ENCODE peak calls at places on chromosome 5, in five cellular contexts. One of them, this sample, is unnamed.

GRCh38 chr5:124527220-124527991 is 219.0 kb downstream of the ZNF608 start:
- DNase-seq in GM20000: peak
- DNase-seq in AG04449: no peak
- DNase-seq in NCI-H748 treated with DMSO at 0.1 percent for 48 hours: no peak
- DNase-seq in activated CD4-positive, CD25-positive, alpha-beta regulatory T cell treated with anti-CD3 and anti-CD28 coated beads, Interleukin-2, amount 50 U/mL, for 72 hours: no peak
- DNase-seq in this sample: no peak

GRCh38 chr5:95022967-95023695 is 261.8 kb downstream of the MCTP1 start:
- DNase-seq in GM20000: no peak
- DNase-seq in activated CD4-positive, CD25-positive, alpha-beta regulatory T cell treated with anti-CD3 and anti-CD28 coated beads, Interleukin-2, amount 50 U/mL, for 72 hours: no peak
- DNase-seq in NCI-H748 treated with DMSO at 0.1 percent for 48 hours: no peak
- DNase-seq in AG04449: no peak
- DNase-seq in this sample: no peak

GRCh38 chr5:42612997-42613396 is 143.6 kb upstream of the CCDC152 start:
- DNase-seq in GM20000: no peak
- DNase-seq in NCI-H748 treated with DMSO at 0.1 percent for 48 hours: no peak
- DNase-seq in AG04449: no peak
- DNase-seq in activated CD4-positive, CD25-positive, alpha-beta regulatory T cell treated with anti-CD3 and anti-CD28 coated beads, Interleukin-2, amount 50 U/mL, for 72 hours: no peak
- DNase-seq in this sample: no peak

GRCh38 chr5:36740259-36740898 is 134.0 kb downstream of the SLC1A3 start:
- DNase-seq in NCI-H748 treated with DMSO at 0.1 percent for 48 hours: no peak
- DNase-seq in activated CD4-positive, CD25-positive, alpha-beta regulatory T cell treated with anti-CD3 and anti-CD28 coated beads, Interleukin-2, amount 50 U/mL, for 72 hours: no peak
- DNase-seq in GM20000: no peak
- DNase-seq in AG04449: no peak
- DNase-seq in this sample: no peak

GRCh38 chr5:88934401-88934800 is 51.4 kb upstream of the MEF2C start:
- DNase-seq in NCI-H748 treated with DMSO at 0.1 percent for 48 hours: no peak
- DNase-seq in AG04449: no peak
- DNase-seq in activated CD4-positive, CD25-positive, alpha-beta regulatory T cell treated with anti-CD3 and anti-CD28 coated beads, Interleukin-2, amount 50 U/mL, for 72 hours: no peak
- DNase-seq in GM20000: no peak
- DNase-seq in this sample: no peak

GRCh38 chr5:124760608-124761390 is 14.4 kb upstream of the ZNF608 start:
- DNase-seq in AG04449: no peak
- DNase-seq in GM20000: no peak
- DNase-seq in NCI-H748 treated with DMSO at 0.1 percent for 48 hours: no peak
- DNase-seq in activated CD4-positive, CD25-positive, alpha-beta regulatory T cell treated with anti-CD3 and anti-CD28 coated beads, Interleukin-2, amount 50 U/mL, for 72 hours: no peak
- DNase-seq in this sample: no peak

GRCh38 chr5:136382791-136383190 is 17.4 kb upstream of the TRPC7 start:
- DNase-seq in AG04449: no peak
- DNase-seq in NCI-H748 treated with DMSO at 0.1 percent for 48 hours: no peak
- DNase-seq in activated CD4-positive, CD25-positive, alpha-beta regulatory T cell treated with anti-CD3 and anti-CD28 coated beads, Interleukin-2, amount 50 U/mL, for 72 hours: no peak
- DNase-seq in GM20000: no peak
- DNase-seq in this sample: no peak

GRCh38 chr5:118468085-118468484 is 520.3 kb downstream of the DTWD2 start:
- DNase-seq in NCI-H748 treated with DMSO at 0.1 percent for 48 hours: no peak
- DNase-seq in GM20000: no peak
- DNase-seq in AG04449: no peak
- DNase-seq in activated CD4-positive, CD25-positive, alpha-beta regulatory T cell treated with anti-CD3 and anti-CD28 coated beads, Interleukin-2, amount 50 U/mL, for 72 hours: no peak
- DNase-seq in this sample: no peak

GRCh38 chr5:4191024-4191423 is 595.4 kb downstream of the IRX1 start:
- DNase-seq in AG04449: no peak
- DNase-seq in activated CD4-positive, CD25-positive, alpha-beta regulatory T cell treated with anti-CD3 and anti-CD28 coated beads, Interleukin-2, amount 50 U/mL, for 72 hours: no peak
- DNase-seq in GM20000: no peak
- DNase-seq in NCI-H748 treated with DMSO at 0.1 percent for 48 hours: no peak
- DNase-seq in this sample: no peak

GRCh38 chr5:179422840-179423523 is 77.7 kb upstream of the ADAMTS2 start:
- DNase-seq in AG04449: no peak
- DNase-seq in GM20000: no peak
- DNase-seq in NCI-H748 treated with DMSO at 0.1 percent for 48 hours: no peak
- DNase-seq in activated CD4-positive, CD25-positive, alpha-beta regulatory T cell treated with anti-CD3 and anti-CD28 coated beads, Interleukin-2, amount 50 U/mL, for 72 hours: no peak
- DNase-seq in this sample: no peak